ENCODE peak calls at places on chromosome 16, in seven cellular contexts. One of them, this sample, is unnamed.

GRCh38 chr16:12097523-12098428 is 121.2 kb downstream of the SNX29 start:
- DNase-seq in gastrocnemius medialis: no peak
- DNase-seq in skeletal muscle cell: peak
- DNase-seq in activated CD8-positive, alpha-beta memory T cell treated with anti-CD3 and anti-CD28 coated beads for 24 hours: no peak
- DNase-seq in stimulated activated CD4-positive, alpha-beta T cell treated with anti-CD3 and anti-CD28 coated beads, TNF-alpha, amount 100 ng/mL, for 4 hours: no peak
- DNase-seq in NCI-H1105 treated with DMSO at 0.1 percent for 48 hours: no peak
- DNase-seq in KBM-7: no peak
- DNase-seq in this sample: no peak

GRCh38 chr16:55876854-55877253 is 1.7 kb upstream of the CES5A start:
- DNase-seq in NCI-H1105 treated with DMSO at 0.1 percent for 48 hours: no peak
- DNase-seq in activated CD8-positive, alpha-beta memory T cell treated with anti-CD3 and anti-CD28 coated beads for 24 hours: no peak
- DNase-seq in skeletal muscle cell: no peak
- DNase-seq in KBM-7: no peak
- DNase-seq in stimulated activated CD4-positive, alpha-beta T cell treated with anti-CD3 and anti-CD28 coated beads, TNF-alpha, amount 100 ng/mL, for 4 hours: no peak
- DNase-seq in gastrocnemius medialis: no peak
- DNase-seq in this sample: no peak

GRCh38 chr16:566475-567361 is at the start of gene NHLRC4:
- DNase-seq in gastrocnemius medialis: peak
- DNase-seq in NCI-H1105 treated with DMSO at 0.1 percent for 48 hours: no peak
- DNase-seq in stimulated activated CD4-positive, alpha-beta T cell treated with anti-CD3 and anti-CD28 coated beads, TNF-alpha, amount 100 ng/mL, for 4 hours: no peak
- DNase-seq in KBM-7: peak
- DNase-seq in activated CD8-positive, alpha-beta memory T cell treated with anti-CD3 and anti-CD28 coated beads for 24 hours: peak
- DNase-seq in skeletal muscle cell: no peak
- DNase-seq in this sample: no peak

GRCh38 chr16:17063156-17063555 is 407.6 kb downstream of the XYLT1 start:
- DNase-seq in activated CD8-positive, alpha-beta memory T cell treated with anti-CD3 and anti-CD28 coated beads for 24 hours: no peak
- DNase-seq in NCI-H1105 treated with DMSO at 0.1 percent for 48 hours: no peak
- DNase-seq in gastrocnemius medialis: no peak
- DNase-seq in stimulated activated CD4-positive, alpha-beta T cell treated with anti-CD3 and anti-CD28 coated beads, TNF-alpha, amount 100 ng/mL, for 4 hours: no peak
- DNase-seq in skeletal muscle cell: no peak
- DNase-seq in KBM-7: no peak
- DNase-seq in this sample: no peak

GRCh38 chr16:22813946-22814325 is at the start of gene HS3ST2:
- DNase-seq in KBM-7: no peak
- DNase-seq in activated CD8-positive, alpha-beta memory T cell treated with anti-CD3 and anti-CD28 coated beads for 24 hours: no peak
- DNase-seq in gastrocnemius medialis: no peak
- DNase-seq in NCI-H1105 treated with DMSO at 0.1 percent for 48 hours: peak
- DNase-seq in stimulated activated CD4-positive, alpha-beta T cell treated with anti-CD3 and anti-CD28 coated beads, TNF-alpha, amount 100 ng/mL, for 4 hours: no peak
- DNase-seq in skeletal muscle cell: no peak
- DNase-seq in this sample: no peak

GRCh38 chr16:15911198-15911597 is 22.8 kb upstream of the CEP20 start:
- DNase-seq in NCI-H1105 treated with DMSO at 0.1 percent for 48 hours: no peak
- DNase-seq in activated CD8-positive, alpha-beta memory T cell treated with anti-CD3 and anti-CD28 coated beads for 24 hours: no peak
- DNase-seq in KBM-7: no peak
- DNase-seq in stimulated activated CD4-positive, alpha-beta T cell treated with anti-CD3 and anti-CD28 coated beads, TNF-alpha, amount 100 ng/mL, for 4 hours: no peak
- DNase-seq in gastrocnemius medialis: no peak
- DNase-seq in skeletal muscle cell: no peak
- DNase-seq in this sample: no peak

GRCh38 chr16:29318037-29318436 is 88.5 kb downstream of the NPIPB11 start:
- DNase-seq in NCI-H1105 treated with DMSO at 0.1 percent for 48 hours: no peak
- DNase-seq in stimulated activated CD4-positive, alpha-beta T cell treated with anti-CD3 and anti-CD28 coated beads, TNF-alpha, amount 100 ng/mL, for 4 hours: no peak
- DNase-seq in skeletal muscle cell: no peak
- DNase-seq in gastrocnemius medialis: no peak
- DNase-seq in activated CD8-positive, alpha-beta memory T cell treated with anti-CD3 and anti-CD28 coated beads for 24 hours: no peak
- DNase-seq in KBM-7: peak
- DNase-seq in this sample: no peak

GRCh38 chr16:81626181-81626674 is 152.9 kb upstream of the PLCG2 start:
- DNase-seq in NCI-H1105 treated with DMSO at 0.1 percent for 48 hours: no peak
- DNase-seq in KBM-7: no peak
- DNase-seq in skeletal muscle cell: no peak
- DNase-seq in gastrocnemius medialis: no peak
- DNase-seq in activated CD8-positive, alpha-beta memory T cell treated with anti-CD3 and anti-CD28 coated beads for 24 hours: no peak
- DNase-seq in stimulated activated CD4-positive, alpha-beta T cell treated with anti-CD3 and anti-CD28 coated beads, TNF-alpha, amount 100 ng/mL, for 4 hours: no peak
- DNase-seq in this sample: no peak

GRCh38 chr16:54241525-54241924 is 45.1 kb downstream of the IRX3 start:
- DNase-seq in NCI-H1105 treated with DMSO at 0.1 percent for 48 hours: no peak
- DNase-seq in gastrocnemius medialis: no peak
- DNase-seq in stimulated activated CD4-positive, alpha-beta T cell treated with anti-CD3 and anti-CD28 coated beads, TNF-alpha, amount 100 ng/mL, for 4 hours: no peak
- DNase-seq in skeletal muscle cell: no peak
- DNase-seq in KBM-7: no peak
- DNase-seq in activated CD8-positive, alpha-beta memory T cell treated with anti-CD3 and anti-CD28 coated beads for 24 hours: no peak
- DNase-seq in this sample: no peak

GRCh38 chr16:23837553-23838308 is 1.9 kb downstream of the PRKCB start:
- DNase-seq in gastrocnemius medialis: no peak
- DNase-seq in skeletal muscle cell: no peak
- DNase-seq in NCI-H1105 treated with DMSO at 0.1 percent for 48 hours: no peak
- DNase-seq in stimulated activated CD4-positive, alpha-beta T cell treated with anti-CD3 and anti-CD28 coated beads, TNF-alpha, amount 100 ng/mL, for 4 hours: no peak
- DNase-seq in KBM-7: peak
- DNase-seq in activated CD8-positive, alpha-beta memory T cell treated with anti-CD3 and anti-CD28 coated beads for 24 hours: no peak
- DNase-seq in this sample: no peak

GRCh38 chr16:64011650-64012049 is 1110.2 kb downstream of the CDH11 start:
- DNase-seq in skeletal muscle cell: no peak
- DNase-seq in stimulated activated CD4-positive, alpha-beta T cell treated with anti-CD3 and anti-CD28 coated beads, TNF-alpha, amount 100 ng/mL, for 4 hours: no peak
- DNase-seq in NCI-H1105 treated with DMSO at 0.1 percent for 48 hours: no peak
- DNase-seq in gastrocnemius medialis: no peak
- DNase-seq in activated CD8-positive, alpha-beta memory T cell treated with anti-CD3 and anti-CD28 coated beads for 24 hours: no peak
- DNase-seq in KBM-7: no peak
- DNase-seq in this sample: no peak

GRCh38 chr16:74950511-74950910 is 34.4 kb downstream of the WDR59 start:
- DNase-seq in NCI-H1105 treated with DMSO at 0.1 percent for 48 hours: no peak
- DNase-seq in gastrocnemius medialis: no peak
- DNase-seq in activated CD8-positive, alpha-beta memory T cell treated with anti-CD3 and anti-CD28 coated beads for 24 hours: no peak
- DNase-seq in skeletal muscle cell: no peak
- DNase-seq in stimulated activated CD4-positive, alpha-beta T cell treated with anti-CD3 and anti-CD28 coated beads, TNF-alpha, amount 100 ng/mL, for 4 hours: no peak
- DNase-seq in KBM-7: no peak
- DNase-seq in this sample: no peak

GRCh38 chr16:57834936-57835335 is 32.6 kb upstream of the KIFC3 start:
- DNase-seq in NCI-H1105 treated with DMSO at 0.1 percent for 48 hours: no peak
- DNase-seq in KBM-7: no peak
- DNase-seq in stimulated activated CD4-positive, alpha-beta T cell treated with anti-CD3 and anti-CD28 coated beads, TNF-alpha, amount 100 ng/mL, for 4 hours: no peak
- DNase-seq in gastrocnemius medialis: no peak
- DNase-seq in skeletal muscle cell: no peak
- DNase-seq in activated CD8-positive, alpha-beta memory T cell treated with anti-CD3 and anti-CD28 coated beads for 24 hours: no peak
- DNase-seq in this sample: no peak

GRCh38 chr16:67506468-67506867 is 22.2 kb upstream of the RIPOR1 start:
- DNase-seq in stimulated activated CD4-positive, alpha-beta T cell treated with anti-CD3 and anti-CD28 coated beads, TNF-alpha, amount 100 ng/mL, for 4 hours: no peak
- DNase-seq in gastrocnemius medialis: no peak
- DNase-seq in KBM-7: no peak
- DNase-seq in skeletal muscle cell: no peak
- DNase-seq in NCI-H1105 treated with DMSO at 0.1 percent for 48 hours: no peak
- DNase-seq in activated CD8-positive, alpha-beta memory T cell treated with anti-CD3 and anti-CD28 coated beads for 24 hours: no peak
- DNase-seq in this sample: no peak

GRCh38 chr16:78775161-78775561 is 675.7 kb downstream of the WWOX start:
- DNase-seq in activated CD8-positive, alpha-beta memory T cell treated with anti-CD3 and anti-CD28 coated beads for 24 hours: no peak
- DNase-seq in skeletal muscle cell: no peak
- DNase-seq in NCI-H1105 treated with DMSO at 0.1 percent for 48 hours: no peak
- DNase-seq in gastrocnemius medialis: no peak
- DNase-seq in stimulated activated CD4-positive, alpha-beta T cell treated with anti-CD3 and anti-CD28 coated beads, TNF-alpha, amount 100 ng/mL, for 4 hours: no peak
- DNase-seq in KBM-7: no peak
- DNase-seq in this sample: no peak

GRCh38 chr16:57949595-57950238 is 21.2 kb downstream of the CNGB1 start:
- DNase-seq in activated CD8-positive, alpha-beta memory T cell treated with anti-CD3 and anti-CD28 coated beads for 24 hours: no peak
- DNase-seq in KBM-7: no peak
- DNase-seq in NCI-H1105 treated with DMSO at 0.1 percent for 48 hours: no peak
- DNase-seq in stimulated activated CD4-positive, alpha-beta T cell treated with anti-CD3 and anti-CD28 coated beads, TNF-alpha, amount 100 ng/mL, for 4 hours: no peak
- DNase-seq in skeletal muscle cell: no peak
- DNase-seq in gastrocnemius medialis: no peak
- DNase-seq in this sample: no peak

GRCh38 chr16:80046848-80047247 is 446.3 kb upstream of the MAF start:
- DNase-seq in KBM-7: no peak
- DNase-seq in stimulated activated CD4-positive, alpha-beta T cell treated with anti-CD3 and anti-CD28 coated beads, TNF-alpha, amount 100 ng/mL, for 4 hours: no peak
- DNase-seq in activated CD8-positive, alpha-beta memory T cell treated with anti-CD3 and anti-CD28 coated beads for 24 hours: no peak
- DNase-seq in gastrocnemius medialis: no peak
- DNase-seq in NCI-H1105 treated with DMSO at 0.1 percent for 48 hours: no peak
- DNase-seq in skeletal muscle cell: no peak
- DNase-seq in this sample: no peak

GRCh38 chr16:15049581-15050180 is 6.2 kb downstream of the NTAN1 start:
- DNase-seq in KBM-7: no peak
- DNase-seq in gastrocnemius medialis: no peak
- DNase-seq in activated CD8-positive, alpha-beta memory T cell treated with anti-CD3 and anti-CD28 coated beads for 24 hours: no peak
- DNase-seq in skeletal muscle cell: no peak
- DNase-seq in NCI-H1105 treated with DMSO at 0.1 percent for 48 hours: no peak
- DNase-seq in stimulated activated CD4-positive, alpha-beta T cell treated with anti-CD3 and anti-CD28 coated beads, TNF-alpha, amount 100 ng/mL, for 4 hours: no peak
- DNase-seq in this sample: no peak

GRCh38 chr16:77496934-77497333 is 62.1 kb upstream of the ADAMTS18 start:
- DNase-seq in KBM-7: no peak
- DNase-seq in gastrocnemius medialis: no peak
- DNase-seq in activated CD8-positive, alpha-beta memory T cell treated with anti-CD3 and anti-CD28 coated beads for 24 hours: no peak
- DNase-seq in NCI-H1105 treated with DMSO at 0.1 percent for 48 hours: no peak
- DNase-seq in skeletal muscle cell: no peak
- DNase-seq in stimulated activated CD4-positive, alpha-beta T cell treated with anti-CD3 and anti-CD28 coated beads, TNF-alpha, amount 100 ng/mL, for 4 hours: no peak
- DNase-seq in this sample: no peak

GRCh38 chr16:4991754-4992153 is 33.6 kb downstream of the SEC14L5 start:
- DNase-seq in KBM-7: no peak
- DNase-seq in activated CD8-positive, alpha-beta memory T cell treated with anti-CD3 and anti-CD28 coated beads for 24 hours: no peak
- DNase-seq in stimulated activated CD4-positive, alpha-beta T cell treated with anti-CD3 and anti-CD28 coated beads, TNF-alpha, amount 100 ng/mL, for 4 hours: no peak
- DNase-seq in gastrocnemius medialis: no peak
- DNase-seq in skeletal muscle cell: no peak
- DNase-seq in NCI-H1105 treated with DMSO at 0.1 percent for 48 hours: no peak
- DNase-seq in this sample: no peak

GRCh38 chr16:27346818-27347217 is 33.0 kb downstream of the IL4R start:
- DNase-seq in NCI-H1105 treated with DMSO at 0.1 percent for 48 hours: no peak
- DNase-seq in activated CD8-positive, alpha-beta memory T cell treated with anti-CD3 and anti-CD28 coated beads for 24 hours: no peak
- DNase-seq in skeletal muscle cell: no peak
- DNase-seq in gastrocnemius medialis: no peak
- DNase-seq in KBM-7: peak
- DNase-seq in stimulated activated CD4-positive, alpha-beta T cell treated with anti-CD3 and anti-CD28 coated beads, TNF-alpha, amount 100 ng/mL, for 4 hours: no peak
- DNase-seq in this sample: no peak

GRCh38 chr16:86963600-86964575 is 353.3 kb downstream of the C16orf95 start:
- DNase-seq in activated CD8-positive, alpha-beta memory T cell treated with anti-CD3 and anti-CD28 coated beads for 24 hours: no peak
- DNase-seq in stimulated activated CD4-positive, alpha-beta T cell treated with anti-CD3 and anti-CD28 coated beads, TNF-alpha, amount 100 ng/mL, for 4 hours: no peak
- DNase-seq in gastrocnemius medialis: no peak
- DNase-seq in skeletal muscle cell: no peak
- DNase-seq in KBM-7: no peak
- DNase-seq in NCI-H1105 treated with DMSO at 0.1 percent for 48 hours: no peak
- DNase-seq in this sample: no peak

GRCh38 chr16:54284931-54285413 is 1.6 kb downstream of the IRX3 start:
- DNase-seq in NCI-H1105 treated with DMSO at 0.1 percent for 48 hours: peak
- DNase-seq in gastrocnemius medialis: no peak
- DNase-seq in KBM-7: peak
- DNase-seq in stimulated activated CD4-positive, alpha-beta T cell treated with anti-CD3 and anti-CD28 coated beads, TNF-alpha, amount 100 ng/mL, for 4 hours: no peak
- DNase-seq in activated CD8-positive, alpha-beta memory T cell treated with anti-CD3 and anti-CD28 coated beads for 24 hours: no peak
- DNase-seq in skeletal muscle cell: no peak
- DNase-seq in this sample: no peak

GRCh38 chr16:56965149-56965938 is 3.6 kb downstream of the CETP start:
- DNase-seq in skeletal muscle cell: no peak
- DNase-seq in NCI-H1105 treated with DMSO at 0.1 percent for 48 hours: no peak
- DNase-seq in KBM-7: no peak
- DNase-seq in gastrocnemius medialis: no peak
- DNase-seq in stimulated activated CD4-positive, alpha-beta T cell treated with anti-CD3 and anti-CD28 coated beads, TNF-alpha, amount 100 ng/mL, for 4 hours: no peak
- DNase-seq in activated CD8-positive, alpha-beta memory T cell treated with anti-CD3 and anti-CD28 coated beads for 24 hours: no peak
- DNase-seq in this sample: no peak

GRCh38 chr16:81645303-81645702 is 133.8 kb upstream of the PLCG2 start:
- DNase-seq in KBM-7: no peak
- DNase-seq in skeletal muscle cell: peak
- DNase-seq in activated CD8-positive, alpha-beta memory T cell treated with anti-CD3 and anti-CD28 coated beads for 24 hours: no peak
- DNase-seq in stimulated activated CD4-positive, alpha-beta T cell treated with anti-CD3 and anti-CD28 coated beads, TNF-alpha, amount 100 ng/mL, for 4 hours: no peak
- DNase-seq in gastrocnemius medialis: peak
- DNase-seq in NCI-H1105 treated with DMSO at 0.1 percent for 48 hours: peak
- DNase-seq in this sample: no peak

GRCh38 chr16:25580071-25580470 is 111.7 kb upstream of the HS3ST4 start:
- DNase-seq in activated CD8-positive, alpha-beta memory T cell treated with anti-CD3 and anti-CD28 coated beads for 24 hours: no peak
- DNase-seq in gastrocnemius medialis: no peak
- DNase-seq in skeletal muscle cell: no peak
- DNase-seq in stimulated activated CD4-positive, alpha-beta T cell treated with anti-CD3 and anti-CD28 coated beads, TNF-alpha, amount 100 ng/mL, for 4 hours: no peak
- DNase-seq in NCI-H1105 treated with DMSO at 0.1 percent for 48 hours: no peak
- DNase-seq in KBM-7: no peak
- DNase-seq in this sample: no peak

GRCh38 chr16:58026139-58026704 is 668 bp downstream of the MMP15 start:
- DNase-seq in activated CD8-positive, alpha-beta memory T cell treated with anti-CD3 and anti-CD28 coated beads for 24 hours: peak
- DNase-seq in stimulated activated CD4-positive, alpha-beta T cell treated with anti-CD3 and anti-CD28 coated beads, TNF-alpha, amount 100 ng/mL, for 4 hours: no peak
- DNase-seq in skeletal muscle cell: no peak
- DNase-seq in gastrocnemius medialis: peak
- DNase-seq in NCI-H1105 treated with DMSO at 0.1 percent for 48 hours: no peak
- DNase-seq in KBM-7: peak
- DNase-seq in this sample: no peak

This sample was measured in activated CD4-positive, CD25-positive, alpha-beta regulatory T cell.